ENCODE peak calls at places on chromosomes 6 and 20, in five cellular contexts. Q is psoas muscle; M is CD8-positive, alpha-beta memory T cell; I is H9; T is tibial nerve. P is an unnamed sample.

GRCh38 chr6:163085861-163086562 is 328.5 kb upstream of the QKI start:
- DNase-seq in Q (no peak), M (no peak), I (no peak), T (no peak), P (no peak)

GRCh38 chr20:51460569-51461265 is 81.8 kb downstream of the NFATC2 start:
- DNase-seq in Q (no peak), M (no peak), I (no peak), T (no peak), P (no peak)

GRCh38 chr6:37493047-37493995 is 6.4 kb downstream of the CCDC167 start:
- DNase-seq in Q (no peak), M (peak; percentile 44), I (no peak), T (no peak), P (no peak)

GRCh38 chr20:60010689-60011417 is 52.6 kb downstream of the CDH26 start:
- DNase-seq in Q (no peak), M (no peak), I (no peak), T (no peak), P (no peak)

GRCh38 chr6:5293692-5294091 is 32.4 kb downstream of the FARS2 start:
- DNase-seq in Q (no peak), M (no peak), I (no peak), T (no peak), P (no peak)

GRCh38 chr6:42569102-42570028 is 5.5 kb downstream of the UBR2 start:
- DNase-seq in Q (no peak), M (no peak), I (no peak), T (no peak), P (no peak)

GRCh38 chr6:38625191-38625590 is 14.5 kb downstream of the BTBD9 start:
- DNase-seq in Q (no peak), M (no peak), I (no peak), T (no peak), P (no peak)

GRCh38 chr6:43368517-43369160 is 808 bp downstream of the ZNF318 start:
- DNase-seq in Q (peak; percentile 71), M (no peak), I (peak; percentile 51), T (no peak), P (no peak)

GRCh38 chr6:28985396-28986164 is 19.5 kb downstream of the ZNF311 start:
- DNase-seq in Q (peak; percentile 81), M (no peak), I (peak; percentile 96), T (peak; percentile 65), P (peak; percentile 32)

GRCh38 chr20:50595988-50596693 is 86.0 kb downstream of the PTPN1 start:
- DNase-seq in Q (no peak), M (no peak), I (peak; percentile 36), T (no peak), P (no peak)

GRCh38 chr20:59055302-59055701 is 12.7 kb upstream of the PRELID3B start:
- DNase-seq in Q (no peak), M (no peak), I (no peak), T (no peak), P (no peak)

GRCh38 chr6:167575201-167575696 is 250.4 kb downstream of the TTLL2 start:
- DNase-seq in Q (no peak), M (no peak), I (no peak), T (no peak), P (no peak)

GRCh38 chr20:50891138-50891537 is 40.1 kb downstream of the ADNP start:
- DNase-seq in Q (no peak), M (no peak), I (no peak), T (no peak), P (no peak)

GRCh38 chr6:44635486-44635885 is 248.0 kb downstream of the CDC5L start:
- DNase-seq in Q (no peak), M (no peak), I (no peak), T (no peak), P (no peak)

GRCh38 chr6:24766685-24767462 is 7.9 kb upstream of the GMNN start:
- DNase-seq in Q (no peak), M (no peak), I (no peak), T (no peak), P (no peak)

DNA sequence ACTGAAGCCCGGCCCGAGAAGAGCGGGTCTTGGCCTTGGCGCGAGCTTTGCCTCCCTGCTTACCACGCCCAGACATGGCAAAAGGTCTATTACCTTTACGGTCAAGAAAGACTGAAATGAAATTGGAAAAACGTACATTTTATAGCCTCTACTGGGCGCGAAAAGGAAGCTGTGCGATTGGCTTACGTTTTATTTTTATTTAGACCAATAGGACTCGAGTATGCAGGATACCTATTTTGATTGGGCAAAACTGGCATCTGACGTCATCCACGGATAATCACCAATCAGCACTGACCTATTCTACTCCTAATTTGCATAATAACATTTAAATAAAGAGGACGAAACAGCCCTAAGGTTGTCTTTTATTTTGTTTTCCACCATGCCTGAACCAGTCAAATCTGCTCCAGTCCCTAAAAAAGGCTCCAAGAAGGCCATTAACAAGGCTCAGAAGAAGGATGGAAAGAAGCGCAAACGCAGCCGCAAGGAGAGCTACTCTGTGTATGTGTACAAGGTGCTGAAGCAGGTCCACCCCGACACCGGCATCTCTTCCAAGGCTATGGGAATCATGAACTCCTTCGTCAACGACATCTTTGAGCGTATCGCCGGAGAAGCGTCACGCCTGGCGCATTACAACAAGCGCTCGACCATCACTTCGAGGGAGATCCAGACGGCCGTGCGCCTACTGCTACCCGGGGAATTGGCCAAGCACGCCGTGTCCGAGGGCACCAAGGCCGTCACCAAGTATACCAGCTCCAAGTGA is 97.4 kb downstream of the OR2B2 start:
- DNase-seq in Q (no peak), M (peak; percentile 87), I (peak; percentile 87), T (no peak), P (no peak)
- H3K27ac ChIP-seq in Q (no peak overlapping the region), M (peak overlapping the region; percentile 60), I (peak overlapping the region; percentile 95), T (no peak overlapping the region), P (peak overlapping the region; percentile 35)

GRCh38 chr6:85672623-85673022 is 29.9 kb upstream of the SYNCRIP start:
- DNase-seq in Q (no peak), M (no peak), I (peak; percentile 36), T (no peak), P (no peak)

GRCh38 chr6:85673198-85674139 is 30.8 kb upstream of the SYNCRIP start:
- DNase-seq in Q (no peak), M (no peak), I (no peak), T (no peak), P (no peak)

GRCh38 chr6:85670573-85670972 is 27.9 kb upstream of the SYNCRIP start:
- DNase-seq in Q (no peak), M (no peak), I (no peak), T (no peak), P (no peak)

GRCh38 chr6:85672050-85672449 is 29.4 kb upstream of the SYNCRIP start:
- DNase-seq in Q (no peak), M (no peak), I (peak; percentile 33), T (no peak), P (no peak)

DNA sequence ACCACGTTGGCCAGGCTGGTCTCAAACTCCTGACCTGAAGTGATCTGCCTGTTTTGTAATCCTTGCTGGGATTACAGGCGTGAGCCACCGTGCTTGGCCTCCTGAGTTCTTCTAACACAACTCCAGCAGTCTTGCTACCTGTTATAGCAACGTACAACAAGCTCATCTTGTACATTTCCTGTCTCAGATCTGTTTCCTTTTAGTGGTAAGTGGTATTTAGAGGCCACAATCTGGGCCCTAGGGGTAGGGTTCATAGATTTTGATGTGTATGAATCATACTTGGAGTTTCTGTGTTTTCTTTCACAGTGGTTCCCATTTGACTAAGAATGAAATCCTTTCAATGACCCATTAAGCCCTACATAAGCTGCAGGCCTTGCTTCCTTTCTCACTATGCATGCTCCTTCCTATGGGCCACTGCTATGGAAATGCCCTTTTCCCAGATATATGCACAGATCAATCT is 27.1 kb upstream of the SYNCRIP start:
- DNase-seq in Q (no peak), M (peak; percentile 66), I (peak; percentile 54), T (no peak), P (no peak)
- H3K27ac ChIP-seq in Q (peak overlapping the region; percentile 2), M (peak overlapping the region; percentile 30), I (peak overlapping the region; percentile 96), T (peak overlapping the region; percentile 28), P (no peak overlapping the region)

GRCh38 chr20:36821964-36822437 is 48.4 kb upstream of the DSN1 start:
- DNase-seq in Q (no peak), M (no peak), I (no peak), T (no peak), P (peak; percentile 41)
- H3K27ac ChIP-seq in Q (no peak overlapping the region), M (no peak overlapping the region), I (no peak overlapping the region), T (peak overlapping the region; percentile 80), P (peak overlapping the region; percentile 74)

DNA sequence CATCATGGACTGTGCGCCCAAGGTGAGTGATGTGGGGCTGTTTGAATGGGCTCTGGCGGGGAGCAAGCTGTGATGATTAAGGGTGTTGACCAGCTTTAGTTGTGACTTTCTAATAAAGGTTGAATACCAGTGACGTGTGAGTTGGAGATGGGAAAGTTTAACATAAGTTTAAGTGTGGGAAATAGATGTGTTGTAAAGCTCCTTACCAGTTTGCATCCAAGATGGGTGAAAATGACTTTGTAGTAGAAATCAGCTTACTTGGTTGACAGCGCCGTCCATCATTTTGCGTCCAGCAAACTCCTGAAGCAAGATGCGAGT is 372 bp downstream of the CASS4 start:
- DNase-seq in Q (no peak), M (no peak), I (no peak), T (no peak), P (no peak)
- H3K27ac ChIP-seq in Q (no peak overlapping the region), M (peak overlapping the region; percentile 69), I (no peak overlapping the region), T (peak overlapping the region; percentile 80), P (peak overlapping the region; percentile 5)

DNA sequence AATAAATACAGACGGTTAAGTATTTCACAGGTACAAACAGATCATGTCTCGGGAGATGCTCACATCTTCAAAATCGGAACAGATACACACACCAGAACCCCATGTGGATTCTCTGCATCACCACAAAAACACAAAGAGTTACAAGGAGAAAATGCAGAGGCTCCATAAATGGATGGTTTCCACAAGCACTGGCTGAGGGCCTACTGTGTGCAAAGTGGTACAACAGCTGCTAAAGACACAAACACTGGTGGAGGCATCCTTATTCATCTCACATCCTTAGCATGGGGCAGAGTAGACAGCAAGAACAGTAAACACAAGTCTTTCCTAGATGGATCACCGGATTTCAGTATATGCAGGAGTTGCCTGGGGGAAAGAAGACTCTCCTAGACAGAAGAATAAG is 88.8 kb downstream of the DTNBP1 start:
- DNase-seq in Q (no peak), M (no peak), I (no peak), T (no peak), P (no peak)
- H3K27ac ChIP-seq in Q (no peak overlapping the region), M (no peak overlapping the region), I (no peak overlapping the region), T (no peak overlapping the region), P (no peak overlapping the region)